ENCODE peak calls at places on chromosomes 16 and 17, in ten cellular contexts. I is A549, L is A673, P is transverse colon, B is right cardiac atrium, U is heart right ventricle, R is lung, K is uterus, C is MM.1S, Y is fibroblast of lung. H is an unnamed sample.

GRCh38 chr16:15704545-15704987 is 54.5 kb downstream of the NDE1 start:
- DNase-seq in Y (peak; percentile 50), R (peak; percentile 76), C (peak; percentile 26), U (peak; percentile 68), I (peak; percentile 75), P (peak; percentile 78), K (peak; percentile 78), B (peak; percentile 87), L (peak; percentile 64), H (peak; percentile 68)

GRCh38 chr16:49855822-49856740 is at the start of gene ZNF423:
- DNase-seq in B (peak; percentile 79), K (peak; percentile 40), R (no peak), U (peak; percentile 40), C (no peak), P (peak; percentile 35), Y (no peak), I (no peak), L (peak; percentile 51), H (no peak)

GRCh38 chr17:44349553-44350070 is 4.5 kb downstream of the GRN start:
- DNase-seq in B (peak; percentile 53), R (no peak), Y (no peak), L (no peak), P (no peak), I (no peak), C (no peak), U (no peak), K (no peak), H (no peak)

GRCh38 chr17:59899099-59899498 is 6.2 kb downstream of the RPS6KB1 start:
- DNase-seq in I (peak; percentile 55), R (no peak), P (no peak), C (no peak), L (peak; percentile 14), Y (no peak), K (no peak), U (no peak), B (no peak), H (peak; percentile 54)

GRCh38 chr17:82583720-82584234 is 64.2 kb downstream of the FOXK2 start:
- DNase-seq in C (no peak), R (peak; percentile 78), K (no peak), B (no peak), P (no peak), U (no peak), Y (no peak), L (no peak), I (no peak), H (peak; percentile 18)

GRCh38 chr17:8801135-8801840 is 2.1 kb upstream of the MFSD6L start:
- DNase-seq in U (no peak), K (no peak), C (no peak), Y (no peak), P (no peak), R (no peak), B (no peak), I (no peak), L (no peak), H (no peak)

GRCh38 chr17:66541461-66542182 is 239.2 kb downstream of the PRKCA start:
- DNase-seq in Y (peak; percentile 62), I (no peak), K (no peak), P (no peak), U (no peak), R (no peak), L (peak; percentile 71), B (no peak), C (peak; percentile 72), H (no peak)

GRCh38 chr16:11794991-11795886 is 1.8 kb downstream of the ZC3H7A start:
- DNase-seq in B (no peak), P (no peak), I (no peak), C (no peak), U (no peak), Y (no peak), R (no peak), K (no peak), L (no peak), H (no peak)

GRCh38 chr16:13110124-13110796 is 208.9 kb downstream of the SHISA9 start:
- DNase-seq in P (no peak), B (no peak), R (no peak), I (peak; percentile 54), K (no peak), L (no peak), U (no peak), Y (peak; percentile 60), C (no peak), H (no peak)

GRCh38 chr16:48366165-48367093 is 18.8 kb downstream of the SIAH1 start:
- DNase-seq in I (peak; percentile 88), L (peak; percentile 78), U (no peak), R (peak; percentile 65), Y (peak; percentile 94), K (peak; percentile 29), P (peak; percentile 64), C (peak; percentile 77), B (peak; percentile 46), H (peak; percentile 83)

GRCh38 chr16:84053237-84053636 is 10.6 kb upstream of the SLC38A8 start:
- DNase-seq in U (no peak), L (no peak), K (peak; percentile 0), P (peak; percentile 1), I (no peak), Y (no peak), B (peak; percentile 43), C (no peak), R (no peak), H (no peak)

GRCh38 chr16:79008869-79009179 is 591.7 kb downstream of the MAF start:
- DNase-seq in R (no peak), C (no peak), B (no peak), P (no peak), K (no peak), Y (no peak), L (no peak), I (no peak), U (no peak), H (no peak)

GRCh38 chr17:73827627-73828241 is 183.5 kb upstream of the SDK2 start:
- DNase-seq in Y (no peak), U (no peak), C (no peak), L (no peak), B (no peak), I (peak; percentile 46), P (peak; percentile 20), R (peak; percentile 34), K (no peak), H (peak; percentile 45)

GRCh38 chr16:79182618-79183017 is 417.9 kb downstream of the MAF start:
- DNase-seq in R (no peak), B (no peak), U (no peak), L (no peak), I (no peak), C (no peak), P (no peak), K (no peak), Y (peak; percentile 17), H (no peak)

GRCh38 chr17:78322327-78322857 is 37.5 kb downstream of the SOCS3 start:
- DNase-seq in P (no peak), U (no peak), Y (no peak), K (no peak), R (no peak), C (no peak), I (no peak), L (no peak), B (no peak), H (no peak)

DNA sequence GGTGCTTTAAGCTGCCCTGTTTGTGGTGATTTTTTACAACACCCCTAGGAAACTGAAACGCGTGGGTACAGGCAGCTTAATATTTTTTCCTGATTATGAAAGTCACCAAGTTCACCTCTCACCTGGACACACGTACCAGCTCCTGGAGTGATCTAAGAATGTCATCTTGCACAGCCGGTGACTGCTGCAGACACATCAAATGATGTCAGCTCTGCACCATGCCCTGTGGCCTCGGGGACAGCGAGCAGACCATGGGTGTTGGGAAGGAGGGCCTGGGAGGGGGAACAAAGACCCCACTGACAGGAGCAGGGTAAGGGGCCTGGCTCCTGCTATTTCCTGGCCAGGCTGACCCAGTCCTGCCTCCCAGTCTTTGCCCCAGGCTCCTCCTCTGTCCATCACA is 272.7 kb downstream of the PARN start:
- DNase-seq in Y (no peak), I (no peak), C (peak; percentile 87), P (no peak), U (no peak), K (no peak), B (no peak), R (no peak), L (no peak), H (no peak)
- H3K4me3 ChIP-seq in Y (no peak overlapping the region), I (no peak overlapping the region), C (no peak overlapping the region), P (no peak overlapping the region), U (no peak overlapping the region), K (no peak overlapping the region), B (no peak overlapping the region), R (no peak overlapping the region), L (no peak overlapping the region), H (no peak overlapping the region)

GRCh38 chr16:2691491-2692248 is 9.3 kb downstream of the KCTD5 start:
- DNase-seq in U (peak; percentile 51), K (no peak), B (peak; percentile 68), P (no peak), C (no peak), Y (no peak), R (no peak), L (no peak), I (no peak), H (no peak)
- H3K27ac ChIP-seq in U (peak overlapping the region; percentile 80), K (no peak overlapping the region), B (peak overlapping the region; percentile 87), P (no peak overlapping the region), C (no peak overlapping the region), Y (no peak overlapping the region), R (peak overlapping the region; percentile 60), L (peak overlapping the region; percentile 5), I (no peak overlapping the region), H (no peak overlapping the region)

DNA sequence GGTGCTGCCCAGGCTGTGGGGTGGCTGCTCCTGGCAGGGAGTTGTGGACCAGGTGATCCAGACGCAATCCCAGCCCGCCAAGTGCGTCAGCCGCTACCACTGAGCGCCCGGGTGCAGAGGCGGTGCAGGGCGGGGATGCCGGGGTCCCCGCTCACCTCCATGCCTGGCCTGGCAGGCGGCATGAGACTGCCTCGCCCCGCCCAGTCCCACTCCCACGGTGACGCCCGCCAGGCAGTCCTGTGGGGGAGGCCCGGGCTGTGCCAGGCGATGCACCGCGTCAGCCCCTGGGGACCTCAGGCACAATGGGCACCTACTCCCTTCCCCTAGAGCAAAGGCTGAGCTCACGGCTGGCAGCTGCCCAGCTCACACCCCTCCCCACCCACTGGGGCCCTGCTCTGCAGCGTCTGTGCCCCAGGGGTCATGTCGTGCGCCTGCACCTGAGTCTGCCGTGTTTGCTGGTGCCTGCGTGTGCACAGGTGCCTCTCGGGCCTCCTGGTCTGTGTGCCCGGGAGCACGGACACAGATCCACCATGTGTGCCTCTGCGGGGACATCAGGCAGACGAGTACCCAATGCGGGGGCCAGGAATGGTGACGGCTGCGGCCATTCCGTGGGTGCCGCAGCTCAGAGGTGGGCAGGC is 5.3 kb downstream of the RPUSD1 start:
- DNase-seq in R (no peak), C (no peak), Y (no peak), U (no peak), I (no peak), K (no peak), L (peak; percentile 39), P (no peak), B (no peak), H (no peak)
- H3K9me3 ChIP-seq in R (no peaks in the 10 kb centered on the region), C (no peaks in the 10 kb centered on the region), Y (no peaks in the 10 kb centered on the region), U (no peaks in the 10 kb centered on the region), I (no peaks in the 10 kb centered on the region), K (no peaks in the 10 kb centered on the region), L (no peaks in the 10 kb centered on the region), P (no peaks in the 10 kb centered on the region), B (no peaks in the 10 kb centered on the region), H (no peaks in the 10 kb centered on the region)

DNA sequence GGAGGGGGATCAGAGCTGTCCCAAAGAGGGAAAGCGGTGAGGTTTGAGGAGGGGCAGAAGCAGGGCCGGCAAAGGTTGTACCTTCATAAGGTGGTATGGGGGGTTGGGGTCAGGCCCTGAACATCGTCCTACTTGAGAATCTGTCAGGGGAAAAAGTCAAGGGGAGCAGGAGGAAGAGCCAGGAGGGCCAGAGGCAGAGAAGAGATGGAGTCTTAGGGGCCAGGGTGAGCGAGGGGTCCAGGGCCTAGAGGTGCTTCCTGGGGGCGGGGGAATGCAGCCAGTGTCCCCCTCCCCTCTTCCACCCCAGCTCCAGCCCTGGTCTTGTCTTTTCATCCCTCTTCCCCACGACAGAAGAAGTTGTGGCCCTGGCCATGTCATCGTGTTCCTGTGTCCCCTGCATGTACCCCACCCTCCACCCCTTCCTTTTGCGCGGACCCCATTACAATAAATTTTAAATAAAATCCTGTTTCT is 1.3 kb upstream of the PRRT2 start:
- DNase-seq in R (no peak), L (no peak), C (no peak), B (no peak), I (no peak), U (no peak), K (no peak), P (no peak), Y (no peak), H (no peak)
- H3K4me3 ChIP-seq in R (no peak overlapping the region), L (peak overlapping the region; percentile 58), C (no peak overlapping the region), B (no peak overlapping the region), I (no peak overlapping the region), U (no peak overlapping the region), K (peak overlapping the region; percentile 59), P (peak overlapping the region; percentile 46), Y (no peak overlapping the region), H (no peak overlapping the region)

H was measured in CD4-positive, alpha-beta memory T cell.